ENCODE peak calls at places on chromosome 2, in ten cellular contexts. V is transverse colon, A is suprapubic skin, N is stomach, R is HL-60, S is prostate gland, O is K562, H is spleen, W is GM23338, C is sigmoid colon. F is an unnamed sample.

GRCh38 chr2:190338453-190338852 is 4.9 kb upstream of the INPP1 start:
- DNase-seq in R (no peak), A (no peak), H (no peak), C (no peak), W (no peak), N (no peak), O (no peak), S (no peak), V (no peak), F (no peak)

GRCh38 chr2:101398026-101398830 is 10.9 kb upstream of the CREG2 start:
- DNase-seq in V (no peak), O (no peak), S (no peak), A (no peak), H (no peak), C (no peak), R (no peak), N (no peak), W (no peak), F (no peak)

GRCh38 chr2:28101123-28101522 is 210.6 kb downstream of the BABAM2 start:
- DNase-seq in R (no peak), V (no peak), A (no peak), W (no peak), S (no peak), C (no peak), O (no peak), H (no peak), N (no peak), F (no peak)

GRCh38 chr2:122433123-122433754 is 677.8 kb downstream of the TSN start:
- DNase-seq in A (no peak), O (no peak), V (no peak), H (no peak), W (no peak), N (no peak), C (no peak), R (no peak), S (no peak), F (no peak)

GRCh38 chr2:9201185-9201891 is 5.3 kb upstream of the ASAP2 start:
- DNase-seq in V (no peak), A (no peak), C (no peak), N (no peak), H (no peak), R (no peak), S (no peak), O (peak), W (no peak), F (no peak)

GRCh38 chr2:233261819-233262555 is 10.5 kb downstream of the ATG16L1 start:
- DNase-seq in A (no peak), O (no peak), C (no peak), R (no peak), V (no peak), H (no peak), N (no peak), S (no peak), W (no peak), F (no peak)

GRCh38 chr2:6855860-6856547 is 9.7 kb downstream of the CMPK2 start:
- DNase-seq in O (no peak), R (peak), V (no peak), W (no peak), N (no peak), A (no peak), S (no peak), H (no peak), C (no peak), F (peak)

GRCh38 chr2:193836424-193836823 is 1641.7 kb upstream of the TMEFF2 start:
- DNase-seq in V (no peak), N (no peak), R (no peak), W (no peak), H (no peak), O (no peak), C (no peak), S (no peak), A (no peak), F (no peak)

GRCh38 chr2:172484706-172485105 is 57.3 kb downstream of the ITGA6 start:
- DNase-seq in N (no peak), H (no peak), A (no peak), R (no peak), W (no peak), O (no peak), V (no peak), C (no peak), S (no peak), F (no peak)

GRCh38 chr2:193793914-193794313 is 1599.2 kb upstream of the TMEFF2 start:
- DNase-seq in S (no peak), O (no peak), H (no peak), C (no peak), A (no peak), V (no peak), W (no peak), N (no peak), R (no peak), F (no peak)

GRCh38 chr2:70690846-70691245 is 77.2 kb downstream of the ADD2 start:
- DNase-seq in C (peak), H (peak), S (no peak), R (no peak), W (no peak), O (no peak), A (peak), N (no peak), V (no peak), F (no peak)

GRCh38 chr2:120225549-120226065 is 2.4 kb upstream of the TMEM185B start:
- DNase-seq in R (no peak), V (no peak), S (no peak), O (no peak), W (no peak), N (no peak), A (peak), H (peak), C (peak), F (no peak)

DNA sequence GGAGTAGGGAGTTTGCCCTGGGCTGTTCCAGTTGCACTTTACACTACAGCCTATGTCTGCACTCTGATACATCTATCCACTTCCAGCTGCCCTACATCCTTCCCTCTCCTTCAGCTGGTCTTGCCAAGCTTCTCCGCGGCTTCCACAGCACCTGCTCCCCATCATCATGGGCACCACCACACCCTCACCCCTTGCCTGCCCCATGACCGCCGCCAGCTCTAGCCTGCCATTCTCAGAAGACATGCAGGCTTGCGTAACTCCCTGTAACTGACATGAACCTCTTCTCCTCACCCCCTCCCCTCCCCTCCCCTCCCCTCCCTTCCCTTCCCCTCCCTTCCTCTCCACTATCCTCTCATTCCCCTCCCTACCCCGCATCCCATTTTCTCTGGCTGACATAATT is 46.0 kb downstream of the PAX8 start:
- DNase-seq in S (no peak), H (no peak), V (no peak), O (no peak), A (no peak), C (no peak), R (peak), W (no peak), N (no peak), F (no peak)
- H3K27ac ChIP-seq in S (no peak), H (no peak), V (no peak), O (no peak), A (no peak), C (no peak), R (no peak), W (no peak), N (no peak), F (no peak)

GRCh38 chr2:218397502-218398436 is 1.9 kb upstream of the CTDSP1 start:
- DNase-seq in C (peak), H (peak), R (no peak), W (peak), A (peak), O (peak), N (peak), S (peak), V (peak), F (peak)
- H3K4me3 ChIP-seq in C (peak), H (peak), R (no peak), W (peak), A (peak), O (peak), N (peak), S (peak), V (peak), F (peak)

DNA sequence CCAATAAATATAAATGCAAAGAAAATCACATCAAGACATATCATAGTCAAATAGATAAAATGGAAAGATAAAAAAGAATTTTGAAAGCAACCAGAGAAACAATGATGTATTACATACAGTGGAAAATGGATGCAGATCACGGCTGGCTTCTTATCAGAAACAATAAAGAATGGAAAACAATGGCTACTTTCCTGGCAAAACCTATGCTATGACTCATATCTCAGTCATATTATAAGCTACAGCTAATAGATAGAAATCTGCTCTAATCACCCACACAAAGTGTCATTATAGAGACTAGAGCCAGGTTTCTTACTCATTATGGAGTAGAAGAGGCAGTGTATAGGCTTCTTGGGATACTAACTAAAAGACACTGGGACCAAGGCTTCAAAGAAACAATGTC is 93.5 kb upstream of the TACR1 start:
- DNase-seq in W (no peak), R (no peak), A (no peak), S (no peak), O (no peak), V (no peak), H (no peak), C (no peak), N (no peak), F (no peak)
- TF ChIP-seq POLR2AphosphoS5 in W (no peak), R (no peak), A (no peak), S (no peak), O (no peak), V (no peak), H (no peak), C (no peak), N (no peak), F (no peak)

DNA sequence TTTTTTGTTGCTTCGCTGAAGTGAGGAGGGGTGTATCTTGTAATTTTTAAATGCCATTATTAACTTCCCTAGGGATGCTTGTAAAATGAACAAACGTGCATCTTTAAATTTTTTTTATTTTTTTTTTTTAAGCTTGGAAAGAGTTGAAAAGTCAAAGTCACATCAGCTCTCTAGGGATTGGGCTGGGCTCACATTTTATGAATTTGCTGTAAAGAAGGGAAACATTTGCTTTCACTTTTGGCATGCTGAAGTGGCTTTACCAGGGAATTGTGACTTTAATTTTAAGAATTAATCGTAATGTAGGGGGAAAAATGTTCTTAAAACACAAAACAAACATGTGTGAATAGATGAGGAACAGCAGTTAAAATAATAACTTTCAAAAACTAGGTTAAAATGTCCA is 123.0 kb downstream of the AGAP1 start:
- DNase-seq in S (no peak), R (no peak), W (no peak), A (no peak), N (no peak), V (no peak), H (no peak), O (no peak), C (no peak), F (no peak)
- H3K27ac ChIP-seq in S (no peak), R (no peak), W (no peak), A (peak), N (no peak), V (peak), H (no peak), O (no peak), C (peak), F (no peak)

DNA sequence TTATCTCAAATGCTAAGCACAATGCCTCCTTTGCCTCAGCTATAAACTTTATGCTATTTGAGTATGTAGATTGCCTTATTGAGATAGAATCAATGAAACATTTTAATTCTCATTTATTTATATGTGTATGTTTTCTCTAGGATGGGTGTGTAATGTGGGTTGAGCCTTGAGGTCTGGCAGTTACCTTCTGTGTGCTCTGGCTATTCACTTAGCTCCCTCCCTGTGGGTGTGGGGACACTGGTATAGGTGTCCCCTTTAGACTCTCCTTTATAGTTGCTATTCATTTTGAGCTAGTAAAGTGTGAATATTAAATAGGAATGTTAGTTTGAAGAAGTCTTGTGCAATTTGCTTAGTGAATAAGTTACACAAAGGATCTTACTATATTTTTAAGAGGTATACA is 1.8 kb downstream of the SLC9A4 start:
- DNase-seq in N (no peak), R (no peak), A (no peak), S (no peak), H (no peak), C (no peak), O (no peak), W (no peak), V (no peak), F (no peak)
- H3K4me3 ChIP-seq in N (peak), R (no peak), A (no peak), S (no peak), H (no peak), C (no peak), O (no peak), W (no peak), V (no peak), F (no peak)